ENCODE peak calls at places on chromosomes 7 and 10, in six cellular contexts. D is substantia nigra, N is neuronal stem cell, C is iPS-NIHi11, T is T-helper 2 cell, B is D721Med. X is an unnamed sample.

GRCh38 chr10:132231656-132232552 is 45.2 kb downstream of the DPYSL4 start:
- DNase-seq in D (no peak), N (no peak), C (no peak), T (peak), B (no peak), X (no peak)

GRCh38 chr7:141460781-141461715 is 90.2 kb upstream of the AGK start:
- DNase-seq in D (peak), N (no peak), C (no peak), T (no peak), B (no peak), X (no peak)

GRCh38 chr7:16961650-16962049 is 79.9 kb upstream of the AGR3 start:
- DNase-seq in D (no peak), N (no peak), C (no peak), T (no peak), B (no peak), X (no peak)

GRCh38 chr10:95517536-95518454 is 43.4 kb downstream of the SORBS1 start:
- DNase-seq in D (no peak), N (no peak), C (no peak), T (no peak), B (no peak), X (no peak)

GRCh38 chr7:5525271-5526189 is 101.9 kb upstream of the TNRC18 start:
- DNase-seq in D (no peak), N (no peak), C (no peak), T (peak), B (no peak), X (no peak)

GRCh38 chr7:4878336-4879335 is 4.9 kb downstream of the RADIL start:
- DNase-seq in D (no peak), N (no peak), C (no peak), T (no peak), B (no peak), X (no peak)

GRCh38 chr10:116464257-116464656 is 36.6 kb downstream of the PNLIPRP3 start:
- DNase-seq in D (no peak), N (no peak), C (no peak), T (no peak), B (no peak), X (no peak)

GRCh38 chr10:118013078-118013568 is 33.6 kb downstream of the RAB11FIP2 start:
- DNase-seq in D (no peak), N (peak), C (no peak), T (no peak), B (no peak), X (no peak)